ENCODE peak calls at places on chromosomes 3 and 15, in five cellular contexts. One of them, this sample, is unnamed.

GRCh38 chr15:58110999-58111717 is 27.0 kb upstream of the AQP9 start:
- DNase-seq in activated gamma-delta T cell treated with Interleukin-2 at 50 U/mL for 16 hours: no peak
- DNase-seq in amniotic epithelial cell: peak; percentile 10
- DNase-seq in activated CD8-positive, alpha-beta memory T cell treated with anti-CD3 and anti-CD28 coated beads for 1 hour: no peak
- DNase-seq in LHCN-M2: no peak
- DNase-seq in this sample: peak; percentile 6

GRCh38 chr15:66734961-66735908 is 33.2 kb downstream of the SMAD6 start:
- DNase-seq in activated gamma-delta T cell treated with Interleukin-2 at 50 U/mL for 16 hours: no peak
- DNase-seq in amniotic epithelial cell: no peak
- DNase-seq in activated CD8-positive, alpha-beta memory T cell treated with anti-CD3 and anti-CD28 coated beads for 1 hour: no peak
- DNase-seq in LHCN-M2: peak; percentile 23
- DNase-seq in this sample: no peak

GRCh38 chr15:65655026-65655425 is 33.3 kb downstream of the SLC24A1 start:
- DNase-seq in activated gamma-delta T cell treated with Interleukin-2 at 50 U/mL for 16 hours: no peak
- DNase-seq in amniotic epithelial cell: peak; percentile 27
- DNase-seq in activated CD8-positive, alpha-beta memory T cell treated with anti-CD3 and anti-CD28 coated beads for 1 hour: no peak
- DNase-seq in LHCN-M2: peak; percentile 61
- DNase-seq in this sample: peak; percentile 44

GRCh38 chr15:57216288-57216687 is 160.0 kb upstream of the CGNL1 start:
- DNase-seq in activated gamma-delta T cell treated with Interleukin-2 at 50 U/mL for 16 hours: no peak
- DNase-seq in amniotic epithelial cell: peak; percentile 87
- DNase-seq in activated CD8-positive, alpha-beta memory T cell treated with anti-CD3 and anti-CD28 coated beads for 1 hour: no peak
- DNase-seq in LHCN-M2: peak; percentile 94
- DNase-seq in this sample: peak; percentile 81

GRCh38 chr3:52433328-52434060 is 11.4 kb downstream of the SEMA3G start:
- DNase-seq in activated gamma-delta T cell treated with Interleukin-2 at 50 U/mL for 16 hours: no peak
- DNase-seq in amniotic epithelial cell: no peak
- DNase-seq in activated CD8-positive, alpha-beta memory T cell treated with anti-CD3 and anti-CD28 coated beads for 1 hour: no peak
- DNase-seq in LHCN-M2: no peak
- DNase-seq in this sample: no peak

GRCh38 chr15:76340802-76341365 is 4.3 kb downstream of the ISL2 start:
- DNase-seq in activated gamma-delta T cell treated with Interleukin-2 at 50 U/mL for 16 hours: no peak
- DNase-seq in amniotic epithelial cell: no peak
- DNase-seq in activated CD8-positive, alpha-beta memory T cell treated with anti-CD3 and anti-CD28 coated beads for 1 hour: no peak
- DNase-seq in LHCN-M2: no peak
- DNase-seq in this sample: no peak

GRCh38 chr3:130894873-130895330 is 1.0 kb downstream of the ATP2C1 start:
- DNase-seq in activated gamma-delta T cell treated with Interleukin-2 at 50 U/mL for 16 hours: no peak
- DNase-seq in amniotic epithelial cell: peak; percentile 29
- DNase-seq in activated CD8-positive, alpha-beta memory T cell treated with anti-CD3 and anti-CD28 coated beads for 1 hour: no peak
- DNase-seq in LHCN-M2: peak; percentile 13
- DNase-seq in this sample: no peak

GRCh38 chr15:67504061-67504460 is 16.9 kb upstream of the C15orf61 start:
- DNase-seq in activated gamma-delta T cell treated with Interleukin-2 at 50 U/mL for 16 hours: no peak
- DNase-seq in amniotic epithelial cell: no peak
- DNase-seq in activated CD8-positive, alpha-beta memory T cell treated with anti-CD3 and anti-CD28 coated beads for 1 hour: no peak
- DNase-seq in LHCN-M2: no peak
- DNase-seq in this sample: no peak

GRCh38 chr15:66622677-66623076 is 56.9 kb upstream of the LCTL start:
- DNase-seq in activated gamma-delta T cell treated with Interleukin-2 at 50 U/mL for 16 hours: no peak
- DNase-seq in amniotic epithelial cell: no peak
- DNase-seq in activated CD8-positive, alpha-beta memory T cell treated with anti-CD3 and anti-CD28 coated beads for 1 hour: no peak
- DNase-seq in LHCN-M2: no peak
- DNase-seq in this sample: no peak

GRCh38 chr15:100533934-100534333 is 5.2 kb upstream of the CERS3 start:
- DNase-seq in activated gamma-delta T cell treated with Interleukin-2 at 50 U/mL for 16 hours: no peak
- DNase-seq in amniotic epithelial cell: no peak
- DNase-seq in activated CD8-positive, alpha-beta memory T cell treated with anti-CD3 and anti-CD28 coated beads for 1 hour: no peak
- DNase-seq in LHCN-M2: no peak
- DNase-seq in this sample: no peak

GRCh38 chr3:51637941-51638471 is 33.0 kb upstream of the TEX264 start:
- DNase-seq in activated gamma-delta T cell treated with Interleukin-2 at 50 U/mL for 16 hours: peak; percentile 4
- DNase-seq in amniotic epithelial cell: peak; percentile 76
- DNase-seq in activated CD8-positive, alpha-beta memory T cell treated with anti-CD3 and anti-CD28 coated beads for 1 hour: no peak
- DNase-seq in LHCN-M2: peak; percentile 56
- DNase-seq in this sample: peak; percentile 75

GRCh38 chr3:134134698-134135415 is 105.1 kb upstream of the SLCO2A1 start:
- DNase-seq in activated gamma-delta T cell treated with Interleukin-2 at 50 U/mL for 16 hours: no peak
- DNase-seq in amniotic epithelial cell: no peak
- DNase-seq in activated CD8-positive, alpha-beta memory T cell treated with anti-CD3 and anti-CD28 coated beads for 1 hour: no peak
- DNase-seq in LHCN-M2: no peak
- DNase-seq in this sample: no peak

GRCh38 chr3:171462224-171462623 is 2.0 kb upstream of the TNIK start:
- DNase-seq in activated gamma-delta T cell treated with Interleukin-2 at 50 U/mL for 16 hours: no peak
- DNase-seq in amniotic epithelial cell: no peak
- DNase-seq in activated CD8-positive, alpha-beta memory T cell treated with anti-CD3 and anti-CD28 coated beads for 1 hour: no peak
- DNase-seq in LHCN-M2: no peak
- DNase-seq in this sample: no peak

GRCh38 chr15:47337106-47337505 is 380.2 kb upstream of the SEMA6D start:
- DNase-seq in activated gamma-delta T cell treated with Interleukin-2 at 50 U/mL for 16 hours: no peak
- DNase-seq in amniotic epithelial cell: no peak
- DNase-seq in activated CD8-positive, alpha-beta memory T cell treated with anti-CD3 and anti-CD28 coated beads for 1 hour: no peak
- DNase-seq in LHCN-M2: no peak
- DNase-seq in this sample: no peak

GRCh38 chr15:74716647-74717046 is 8.7 kb downstream of the CYP1A1 start:
- DNase-seq in activated gamma-delta T cell treated with Interleukin-2 at 50 U/mL for 16 hours: no peak
- DNase-seq in amniotic epithelial cell: peak; percentile 19
- DNase-seq in activated CD8-positive, alpha-beta memory T cell treated with anti-CD3 and anti-CD28 coated beads for 1 hour: no peak
- DNase-seq in LHCN-M2: no peak
- DNase-seq in this sample: peak; percentile 10

GRCh38 chr15:57384024-57384423 is 7.7 kb downstream of the CGNL1 start:
- DNase-seq in activated gamma-delta T cell treated with Interleukin-2 at 50 U/mL for 16 hours: no peak
- DNase-seq in amniotic epithelial cell: no peak
- DNase-seq in activated CD8-positive, alpha-beta memory T cell treated with anti-CD3 and anti-CD28 coated beads for 1 hour: no peak
- DNase-seq in LHCN-M2: no peak
- DNase-seq in this sample: peak; percentile 51

GRCh38 chr3:123347691-123348264 is 101.1 kb downstream of the ADCY5 start:
- DNase-seq in activated gamma-delta T cell treated with Interleukin-2 at 50 U/mL for 16 hours: no peak
- DNase-seq in amniotic epithelial cell: no peak
- DNase-seq in activated CD8-positive, alpha-beta memory T cell treated with anti-CD3 and anti-CD28 coated beads for 1 hour: no peak
- DNase-seq in LHCN-M2: no peak
- DNase-seq in this sample: no peak

GRCh38 chr3:54968546-54969172 is 40.8 kb upstream of the LRTM1 start:
- DNase-seq in activated gamma-delta T cell treated with Interleukin-2 at 50 U/mL for 16 hours: no peak
- DNase-seq in amniotic epithelial cell: peak; percentile 87
- DNase-seq in activated CD8-positive, alpha-beta memory T cell treated with anti-CD3 and anti-CD28 coated beads for 1 hour: no peak
- DNase-seq in LHCN-M2: peak; percentile 37
- DNase-seq in this sample: peak; percentile 77

GRCh38 chr15:57667171-57667924 is 39.2 kb upstream of the POLR2M start:
- DNase-seq in activated gamma-delta T cell treated with Interleukin-2 at 50 U/mL for 16 hours: no peak
- DNase-seq in amniotic epithelial cell: peak; percentile 67
- DNase-seq in activated CD8-positive, alpha-beta memory T cell treated with anti-CD3 and anti-CD28 coated beads for 1 hour: no peak
- DNase-seq in LHCN-M2: peak; percentile 77
- DNase-seq in this sample: peak; percentile 83

GRCh38 chr3:139558351-139559170 is 19.0 kb upstream of the RBP1 start:
- DNase-seq in activated gamma-delta T cell treated with Interleukin-2 at 50 U/mL for 16 hours: no peak
- DNase-seq in amniotic epithelial cell: no peak
- DNase-seq in activated CD8-positive, alpha-beta memory T cell treated with anti-CD3 and anti-CD28 coated beads for 1 hour: no peak
- DNase-seq in LHCN-M2: no peak
- DNase-seq in this sample: no peak

GRCh38 chr3:61783993-61784718 is 222.8 kb downstream of the PTPRG start:
- DNase-seq in activated gamma-delta T cell treated with Interleukin-2 at 50 U/mL for 16 hours: no peak
- DNase-seq in amniotic epithelial cell: peak; percentile 27
- DNase-seq in activated CD8-positive, alpha-beta memory T cell treated with anti-CD3 and anti-CD28 coated beads for 1 hour: no peak
- DNase-seq in LHCN-M2: peak; percentile 85
- DNase-seq in this sample: peak; percentile 45

GRCh38 chr3:24680214-24680967 is 185.7 kb upstream of the THRB start:
- DNase-seq in activated gamma-delta T cell treated with Interleukin-2 at 50 U/mL for 16 hours: peak; percentile 24
- DNase-seq in amniotic epithelial cell: peak; percentile 66
- DNase-seq in activated CD8-positive, alpha-beta memory T cell treated with anti-CD3 and anti-CD28 coated beads for 1 hour: peak; percentile 9
- DNase-seq in LHCN-M2: peak; percentile 38
- DNase-seq in this sample: peak; percentile 62

GRCh38 chr3:50211930-50212329 is 6.9 kb downstream of the SLC38A3 start:
- DNase-seq in activated gamma-delta T cell treated with Interleukin-2 at 50 U/mL for 16 hours: no peak
- DNase-seq in amniotic epithelial cell: peak; percentile 91
- DNase-seq in activated CD8-positive, alpha-beta memory T cell treated with anti-CD3 and anti-CD28 coated beads for 1 hour: no peak
- DNase-seq in LHCN-M2: peak; percentile 28
- DNase-seq in this sample: peak; percentile 54

GRCh38 chr3:19881036-19881435 is 53.0 kb downstream of the EFHB start:
- DNase-seq in activated gamma-delta T cell treated with Interleukin-2 at 50 U/mL for 16 hours: no peak
- DNase-seq in amniotic epithelial cell: no peak
- DNase-seq in activated CD8-positive, alpha-beta memory T cell treated with anti-CD3 and anti-CD28 coated beads for 1 hour: no peak
- DNase-seq in LHCN-M2: no peak
- DNase-seq in this sample: no peak

GRCh38 chr15:77749998-77750540 is 117.4 kb upstream of the LINGO1 start:
- DNase-seq in activated gamma-delta T cell treated with Interleukin-2 at 50 U/mL for 16 hours: no peak
- DNase-seq in amniotic epithelial cell: no peak
- DNase-seq in activated CD8-positive, alpha-beta memory T cell treated with anti-CD3 and anti-CD28 coated beads for 1 hour: no peak
- DNase-seq in LHCN-M2: no peak
- DNase-seq in this sample: no peak

GRCh38 chr15:35141743-35142356 is 56.8 kb upstream of the NANOGP8 start:
- DNase-seq in activated gamma-delta T cell treated with Interleukin-2 at 50 U/mL for 16 hours: no peak
- DNase-seq in amniotic epithelial cell: peak; percentile 99
- DNase-seq in activated CD8-positive, alpha-beta memory T cell treated with anti-CD3 and anti-CD28 coated beads for 1 hour: no peak
- DNase-seq in LHCN-M2: peak; percentile 79
- DNase-seq in this sample: peak; percentile 98